ENCODE peak calls at places on chromosomes 1 and 21, in six cellular contexts. One of them, this sample, is unnamed.

GRCh38 chr1:232305020-232305419 is 324.9 kb downstream of the SIPA1L2 start:
- DNase-seq in trophoblast cell: no peak
- DNase-seq in IMR-90: no peak
- DNase-seq in H9: no peak
- DNase-seq in H1: no peak
- DNase-seq in neuronal stem cell: no peak
- DNase-seq in this sample: no peak

GRCh38 chr21:34514576-34515135 is 2.6 kb upstream of the KCNE1 start:
- DNase-seq in trophoblast cell: peak; percentile 82
- DNase-seq in neuronal stem cell: no peak
- DNase-seq in H1: no peak
- DNase-seq in IMR-90: peak; percentile 20
- DNase-seq in H9: no peak
- DNase-seq in this sample: no peak

GRCh38 chr1:157110003-157110402 is 10.4 kb upstream of the ETV3L start:
- DNase-seq in neuronal stem cell: no peak
- DNase-seq in H1: no peak
- DNase-seq in trophoblast cell: no peak
- DNase-seq in IMR-90: no peak
- DNase-seq in H9: no peak
- DNase-seq in this sample: no peak

GRCh38 chr1:165927169-165927568 is 99.8 kb downstream of the UCK2 start:
- DNase-seq in H9: no peak
- DNase-seq in neuronal stem cell: no peak
- DNase-seq in IMR-90: no peak
- DNase-seq in trophoblast cell: no peak
- DNase-seq in H1: no peak
- DNase-seq in this sample: no peak

GRCh38 chr1:67618285-67619018 is 66.5 kb upstream of the GADD45A start:
- DNase-seq in H9: no peak
- DNase-seq in H1: peak; percentile 22
- DNase-seq in trophoblast cell: peak; percentile 33
- DNase-seq in IMR-90: peak; percentile 95
- DNase-seq in neuronal stem cell: no peak
- DNase-seq in this sample: peak; percentile 71

GRCh38 chr1:20666804-20667203 is 5.6 kb upstream of the DDOST start:
- DNase-seq in IMR-90: peak; percentile 11
- DNase-seq in H1: no peak
- DNase-seq in trophoblast cell: no peak
- DNase-seq in H9: no peak
- DNase-seq in neuronal stem cell: no peak
- DNase-seq in this sample: peak; percentile 24

GRCh38 chr1:225250432-225250831 is 177.4 kb downstream of the LBR start:
- DNase-seq in trophoblast cell: no peak
- DNase-seq in neuronal stem cell: no peak
- DNase-seq in H9: no peak
- DNase-seq in IMR-90: no peak
- DNase-seq in H1: no peak
- DNase-seq in this sample: no peak

GRCh38 chr21:45327458-45328197 is 39.9 kb upstream of the POFUT2 start:
- DNase-seq in H1: no peak
- DNase-seq in neuronal stem cell: no peak
- DNase-seq in trophoblast cell: no peak
- DNase-seq in IMR-90: no peak
- DNase-seq in H9: no peak
- DNase-seq in this sample: no peak

GRCh38 chr21:39136711-39137110 is 46.5 kb downstream of the PSMG1 start:
- DNase-seq in trophoblast cell: peak; percentile 83
- DNase-seq in neuronal stem cell: no peak
- DNase-seq in IMR-90: peak; percentile 47
- DNase-seq in H9: no peak
- DNase-seq in H1: no peak
- DNase-seq in this sample: peak; percentile 64

GRCh38 chr1:41313661-41314131 is 47.5 kb upstream of the FOXO6 start:
- DNase-seq in trophoblast cell: peak; percentile 51
- DNase-seq in IMR-90: no peak
- DNase-seq in neuronal stem cell: no peak
- DNase-seq in H9: peak; percentile 80
- DNase-seq in H1: peak; percentile 70
- DNase-seq in this sample: peak; percentile 26

GRCh38 chr1:113545210-113545609 is 154.9 kb downstream of the MAGI3 start:
- DNase-seq in neuronal stem cell: no peak
- DNase-seq in trophoblast cell: no peak
- DNase-seq in IMR-90: no peak
- DNase-seq in H9: no peak
- DNase-seq in H1: no peak
- DNase-seq in this sample: no peak

GRCh38 chr1:41073971-41074370 is 52.4 kb upstream of the SLFNL1 start:
- DNase-seq in H9: no peak
- DNase-seq in trophoblast cell: no peak
- DNase-seq in IMR-90: peak; percentile 79
- DNase-seq in neuronal stem cell: no peak
- DNase-seq in H1: no peak
- DNase-seq in this sample: peak; percentile 65

GRCh38 chr1:76511226-76511625 is 356.1 kb upstream of the ST6GALNAC5 start:
- DNase-seq in trophoblast cell: no peak
- DNase-seq in H9: peak; percentile 63
- DNase-seq in H1: peak; percentile 62
- DNase-seq in neuronal stem cell: no peak
- DNase-seq in IMR-90: no peak
- DNase-seq in this sample: no peak

GRCh38 chr1:161019767-161020572 is 982 bp downstream of the F11R start:
- DNase-seq in IMR-90: no peak
- DNase-seq in trophoblast cell: peak; percentile 42
- DNase-seq in neuronal stem cell: peak; percentile 26
- DNase-seq in H9: no peak
- DNase-seq in H1: no peak
- DNase-seq in this sample: no peak

GRCh38 chr1:42439940-42440339 is 15.9 kb downstream of the ZMYND12 start:
- DNase-seq in neuronal stem cell: no peak
- DNase-seq in trophoblast cell: peak; percentile 69
- DNase-seq in H9: no peak
- DNase-seq in H1: no peak
- DNase-seq in IMR-90: peak; percentile 82
- DNase-seq in this sample: no peak

GRCh38 chr1:223350361-223350908 is 13.5 kb downstream of the SUSD4 start:
- DNase-seq in IMR-90: peak; percentile 28
- DNase-seq in neuronal stem cell: no peak
- DNase-seq in H9: no peak
- DNase-seq in H1: no peak
- DNase-seq in trophoblast cell: no peak
- DNase-seq in this sample: peak; percentile 50

GRCh38 chr1:99943238-99943794 is 26.5 kb upstream of the SLC35A3 start:
- DNase-seq in IMR-90: peak; percentile 38
- DNase-seq in neuronal stem cell: no peak
- DNase-seq in H9: no peak
- DNase-seq in trophoblast cell: no peak
- DNase-seq in H1: no peak
- DNase-seq in this sample: peak; percentile 28

DNA sequence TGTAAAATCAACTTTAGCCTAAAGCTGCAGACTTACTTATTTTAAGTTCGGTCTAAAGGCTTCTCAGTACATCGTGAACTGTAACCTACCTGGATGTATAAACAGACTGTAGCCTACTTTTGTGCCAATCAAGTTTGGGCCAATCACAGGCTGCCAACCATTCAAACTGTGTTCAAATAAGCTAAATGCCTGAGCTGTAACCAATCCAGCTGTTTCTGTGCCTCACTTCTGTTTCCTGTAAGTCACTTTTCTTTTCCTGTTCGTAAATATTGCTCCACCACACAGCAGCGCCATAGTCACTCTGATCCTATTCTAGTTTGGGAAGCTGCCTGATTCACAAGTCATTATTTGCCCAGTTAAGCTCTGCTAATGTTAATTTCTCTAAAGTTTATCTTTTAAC is 37.5 kb upstream of the SLAMF9 start:
- DNase-seq in trophoblast cell: peak; percentile 10
- DNase-seq in IMR-90: peak; percentile 15
- DNase-seq in H1: peak; percentile 36
- DNase-seq in neuronal stem cell: no peak
- DNase-seq in H9: no peak
- DNase-seq in this sample: peak; percentile 8
- H3K14ac ChIP-seq in trophoblast cell: no peak overlapping the region
- H3K14ac ChIP-seq in IMR-90: no peak overlapping the region
- H3K14ac ChIP-seq in H1: no peak overlapping the region
- H3K14ac ChIP-seq in neuronal stem cell: no peak overlapping the region
- H3K14ac ChIP-seq in H9: no peak overlapping the region
- H3K14ac ChIP-seq in this sample: no peak overlapping the region

GRCh38 chr1:64598100-64598571 is 128.2 kb downstream of the CACHD1 start:
- DNase-seq in neuronal stem cell: peak; percentile 20
- DNase-seq in trophoblast cell: peak; percentile 85
- DNase-seq in H9: no peak
- DNase-seq in H1: no peak
- DNase-seq in IMR-90: peak; percentile 73
- DNase-seq in this sample: peak; percentile 27
- H3K18ac ChIP-seq in neuronal stem cell: no peak overlapping the region
- H3K18ac ChIP-seq in trophoblast cell: no peak overlapping the region
- H3K18ac ChIP-seq in H9: no peak overlapping the region
- H3K18ac ChIP-seq in H1: no peak overlapping the region
- H3K18ac ChIP-seq in IMR-90: peak overlapping the region; percentile 20
- H3K18ac ChIP-seq in this sample: no peak overlapping the region

GRCh38 chr1:201999625-202000238 is 10.7 kb upstream of the ELF3 start:
- DNase-seq in H1: no peak
- DNase-seq in neuronal stem cell: no peak
- DNase-seq in IMR-90: peak; percentile 53
- DNase-seq in trophoblast cell: peak; percentile 90
- DNase-seq in H9: peak; percentile 71
- DNase-seq in this sample: peak; percentile 69
- H3K14ac ChIP-seq in H1: no peak overlapping the region
- H3K14ac ChIP-seq in neuronal stem cell: no peak overlapping the region
- H3K14ac ChIP-seq in IMR-90: no peak overlapping the region
- H3K14ac ChIP-seq in trophoblast cell: no peak overlapping the region
- H3K14ac ChIP-seq in H9: no peak overlapping the region
- H3K14ac ChIP-seq in this sample: no peak overlapping the region

DNA sequence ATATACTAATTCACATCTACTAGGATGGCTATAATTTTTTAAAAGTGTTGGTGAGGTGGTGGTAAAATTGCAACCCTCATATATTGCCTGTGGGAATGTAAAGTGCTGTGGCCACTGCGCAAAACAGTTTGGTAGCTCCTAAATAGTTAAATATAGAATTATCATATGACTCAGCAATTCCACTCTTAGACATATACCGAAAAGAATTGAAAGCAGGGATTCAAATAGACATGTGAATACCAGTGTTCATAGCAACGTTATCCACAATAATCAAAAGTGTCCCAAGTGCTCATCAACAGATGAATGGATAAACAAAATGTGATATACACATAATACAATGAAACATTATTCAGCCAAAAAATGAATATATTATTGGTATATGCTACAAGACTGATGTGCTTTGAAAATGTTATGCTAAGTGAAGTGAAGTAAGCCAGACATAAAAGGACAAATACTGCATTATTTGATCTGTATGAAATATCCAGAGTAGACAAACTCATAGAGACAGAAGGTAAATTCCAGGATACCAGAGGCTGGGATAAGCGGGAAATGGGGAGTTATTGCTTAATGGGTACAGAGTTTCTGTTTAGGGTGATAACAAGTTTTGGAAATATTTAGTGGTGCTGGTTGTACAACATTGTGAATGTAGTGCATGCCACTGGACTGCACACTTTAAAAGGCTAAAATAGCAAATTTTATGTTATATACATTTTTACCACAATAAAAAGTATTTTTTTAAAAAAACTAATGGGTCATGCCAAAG is 342.5 kb downstream of the SEC16B start:
- DNase-seq in IMR-90: no peak
- DNase-seq in trophoblast cell: peak; percentile 82
- DNase-seq in neuronal stem cell: no peak
- DNase-seq in H9: no peak
- DNase-seq in H1: no peak
- DNase-seq in this sample: no peak
- H3K18ac ChIP-seq in IMR-90: no peak overlapping the region
- H3K18ac ChIP-seq in trophoblast cell: no peak overlapping the region
- H3K18ac ChIP-seq in neuronal stem cell: no peak overlapping the region
- H3K18ac ChIP-seq in H9: no peak overlapping the region
- H3K18ac ChIP-seq in H1: no peak overlapping the region
- H3K18ac ChIP-seq in this sample: no peak overlapping the region

DNA sequence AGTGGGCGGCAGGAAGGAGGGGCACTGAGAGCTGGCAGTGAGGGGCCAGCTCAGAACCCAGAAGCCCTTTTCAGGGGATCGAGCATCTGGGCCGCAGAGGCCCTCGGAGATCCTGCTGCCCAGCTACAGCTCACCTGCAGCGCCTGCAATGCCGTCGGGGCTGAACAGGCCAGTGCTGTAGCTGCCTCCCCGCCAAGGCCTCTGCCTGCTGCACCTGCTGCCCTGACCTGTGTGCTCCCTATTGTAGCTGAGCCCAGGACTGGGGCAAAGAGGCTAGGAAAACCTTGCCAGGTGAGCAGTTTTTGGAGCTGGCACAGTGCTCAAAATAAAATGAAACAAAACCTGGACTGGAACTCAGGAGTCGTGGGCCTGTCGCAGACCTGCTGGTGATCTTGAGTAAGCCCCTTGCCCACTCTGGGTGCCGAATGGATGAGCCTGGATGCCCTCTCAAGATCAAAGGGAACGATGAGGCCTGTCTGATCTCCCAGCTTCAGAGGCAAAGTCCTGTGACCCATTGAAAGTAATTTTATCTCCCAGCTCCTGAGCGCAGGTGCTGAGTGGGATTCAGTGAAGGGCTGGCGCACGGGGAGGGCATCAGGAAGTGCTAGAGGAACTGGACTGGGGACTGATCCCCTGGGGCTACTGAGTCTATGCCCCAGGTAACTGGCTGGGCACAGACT is 154.6 kb downstream of the FOXD2 start:
- DNase-seq in trophoblast cell: no peak
- DNase-seq in H1: no peak
- DNase-seq in neuronal stem cell: no peak
- DNase-seq in H9: no peak
- DNase-seq in IMR-90: no peak
- DNase-seq in this sample: no peak
- H3K14ac ChIP-seq in trophoblast cell: no peak overlapping the region
- H3K14ac ChIP-seq in H1: no peak overlapping the region
- H3K14ac ChIP-seq in neuronal stem cell: no peak overlapping the region
- H3K14ac ChIP-seq in H9: no peak overlapping the region
- H3K14ac ChIP-seq in IMR-90: no peak overlapping the region
- H3K14ac ChIP-seq in this sample: no peak overlapping the region

This sample was measured in mesenchymal stem cell.